ENCODE peak calls at places on chromosomes 1 and 21, in ten cellular contexts. I is CD4-positive, alpha-beta T cell; V is colonic mucosa; K is SK-N-SH; Z is Peyer's patch; X is AG04450; U is cardiac muscle cell; H is transverse colon; D is heart right ventricle; P is thoracic aorta. B is an unnamed sample. For H3K27me3, the result is how much of the 10 kb centered on the place peaks cover.

GRCh38 chr1:240385985-240386978 is 225.7 kb downstream of the GREM2 start:
- DNase-seq in Z (no peak), D (no peak), P (no peak), V (no peak), X (peak), I (no peak), K (no peak), U (peak), H (no peak), B (no peak)

GRCh38 chr1:156276966-156277381 is 5.7 kb downstream of the SMG5 start:
- DNase-seq in K (no peak), X (no peak), U (peak), Z (no peak), D (no peak), I (no peak), V (no peak), P (no peak), H (no peak), B (no peak)

GRCh38 chr1:218164930-218165686 is 120.0 kb upstream of the RRP15 start:
- DNase-seq in P (no peak), Z (peak), X (no peak), V (peak), I (no peak), U (peak), K (peak), H (peak), D (peak), B (peak)

GRCh38 chr1:66476774-66477173 is 57.2 kb upstream of the SGIP1 start:
- DNase-seq in X (no peak), D (no peak), V (no peak), Z (no peak), P (no peak), K (no peak), U (peak), I (no peak), H (no peak), B (peak)

GRCh38 chr21:44637018-44637850 is at the start of gene KRTAP10-10:
- DNase-seq in D (no peak), H (no peak), Z (no peak), K (no peak), I (no peak), X (no peak), V (no peak), P (no peak), U (no peak), B (no peak)

GRCh38 chr1:55275976-55276375 is 60.8 kb upstream of the USP24 start:
- DNase-seq in P (no peak), Z (no peak), U (peak), V (no peak), X (no peak), H (no peak), K (no peak), I (no peak), D (no peak), B (no peak)

GRCh38 chr1:247047260-247047659 is 31.4 kb downstream of the ZNF670 start:
- DNase-seq in X (no peak), V (no peak), P (no peak), H (no peak), I (no peak), D (no peak), Z (no peak), K (no peak), U (no peak), B (no peak)

GRCh38 chr1:44926311-44926781 is 60.0 kb downstream of the EIF2B3 start:
- DNase-seq in X (no peak), D (no peak), P (no peak), V (no peak), K (no peak), I (no peak), Z (no peak), H (no peak), U (no peak), B (no peak)

GRCh38 chr21:26800001-26800400 is 45.2 kb downstream of the ADAMTS1 start:
- DNase-seq in V (no peak), I (no peak), K (no peak), U (peak), P (no peak), H (no peak), X (no peak), D (no peak), Z (no peak), B (no peak)

GRCh38 chr21:35252831-35253230 is 203.7 kb upstream of the RUNX1 start:
- DNase-seq in K (no peak), H (no peak), U (no peak), I (no peak), Z (no peak), X (no peak), D (no peak), P (no peak), V (no peak), B (no peak)

GRCh38 chr1:178196631-178197030 is 102.7 kb downstream of the RASAL2 start:
- DNase-seq in Z (no peak), D (no peak), I (no peak), P (no peak), H (no peak), K (no peak), V (no peak), U (no peak), X (no peak), B (no peak)

GRCh38 chr1:46681333-46682034 is 9.8 kb downstream of the TEX38 start:
- DNase-seq in H (no peak), I (no peak), V (no peak), U (no peak), K (no peak), X (no peak), Z (no peak), P (no peak), D (no peak), B (no peak)

GRCh38 chr1:27343639-27344025 is 1.8 kb downstream of the SYTL1 start:
- DNase-seq in K (no peak), Z (no peak), P (no peak), V (no peak), X (no peak), I (no peak), U (no peak), H (no peak), D (no peak), B (no peak)

GRCh38 chr1:14929547-14930223 is 223.9 kb upstream of the TMEM51 start:
- DNase-seq in I (no peak), X (no peak), V (peak), D (no peak), Z (peak), P (no peak), K (no peak), U (peak), H (peak), B (peak)

GRCh38 chr1:16318544-16318943 is 33.7 kb downstream of the FBXO42 start:
- DNase-seq in D (peak), Z (no peak), U (peak), X (no peak), I (no peak), V (no peak), H (peak), P (no peak), K (no peak), B (no peak)

GRCh38 chr1:30746212-30747027 is 11.2 kb downstream of the LAPTM5 start:
- DNase-seq in Z (no peak), P (no peak), V (peak), H (no peak), U (no peak), X (no peak), D (no peak), I (no peak), K (no peak), B (no peak)

GRCh38 chr1:225319951-225320350 is 107.9 kb downstream of the LBR start:
- DNase-seq in U (peak), K (no peak), P (no peak), Z (no peak), I (no peak), D (no peak), V (no peak), H (no peak), X (no peak), B (no peak)

GRCh38 chr21:23740463-23740862 is 1866.8 kb downstream of the MRPL39 start:
- DNase-seq in H (no peak), I (no peak), V (no peak), P (no peak), Z (no peak), D (no peak), U (no peak), X (no peak), K (peak), B (peak)

GRCh38 chr1:160552425-160552824 is 26.9 kb downstream of the CD84 start:
- DNase-seq in X (no peak), Z (no peak), P (no peak), D (no peak), V (no peak), K (no peak), H (no peak), U (no peak), I (no peak), B (no peak)
- H3K27me3 ChIP-seq in X (under half), Z (under half), P (under half), D (under half), V (under half), K (under half), H (under half), U (under half), I (under half), B (under half)

GRCh38 chr1:85118751-85119150 is 70.5 kb upstream of the MCOLN3 start:
- DNase-seq in P (no peak), H (no peak), Z (no peak), U (no peak), I (no peak), D (no peak), X (no peak), K (no peak), V (no peak), B (no peak)

GRCh38 chr1:85125891-85126290 is 74.9 kb downstream of the SYDE2 start:
- DNase-seq in V (no peak), U (no peak), Z (no peak), H (no peak), I (no peak), D (no peak), K (no peak), P (no peak), X (no peak), B (no peak)

GRCh38 chr1:85116856-85117255 is 68.6 kb upstream of the MCOLN3 start:
- DNase-seq in K (no peak), P (no peak), H (no peak), Z (no peak), D (no peak), I (no peak), X (no peak), U (no peak), V (no peak), B (no peak)

GRCh38 chr1:85122169-85122568 is 73.9 kb upstream of the MCOLN3 start:
- DNase-seq in X (no peak), D (no peak), K (no peak), I (no peak), V (no peak), P (no peak), Z (no peak), U (no peak), H (no peak), B (no peak)

GRCh38 chr1:85121744-85122143 is 73.4 kb upstream of the MCOLN3 start:
- DNase-seq in V (no peak), X (no peak), P (no peak), I (no peak), K (no peak), H (no peak), U (no peak), Z (no peak), D (no peak), B (no peak)
- TF ChIP-seq CTCF in V (no peak), X (no peak), P (no peak), I (no peak), K (no peak), H (no peak), U (no peak), Z (no peak), D (no peak), B (no peak)

DNA sequence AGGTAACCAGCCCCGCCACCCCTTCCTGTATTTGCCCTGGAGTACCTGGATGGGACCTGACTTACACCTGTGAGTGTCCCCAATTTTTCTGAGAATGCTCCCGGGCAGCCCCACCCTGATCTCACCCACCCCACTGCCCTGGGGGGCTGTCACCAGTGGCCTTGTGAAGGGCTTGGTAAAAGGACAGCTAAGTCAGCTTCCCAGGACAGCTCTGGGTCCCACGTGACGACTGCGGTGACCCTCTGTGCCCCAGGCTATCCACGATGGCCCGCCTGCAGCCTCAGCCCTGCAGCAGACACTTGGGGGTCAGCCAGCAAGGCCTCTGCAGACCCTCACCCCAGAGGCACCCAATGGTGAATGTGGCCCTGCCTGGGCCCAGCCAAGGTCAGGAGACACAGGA is 5.6 kb downstream of the SRM start:
- DNase-seq in P (no peak), Z (no peak), D (no peak), K (no peak), U (no peak), I (no peak), H (no peak), V (no peak), X (no peak), B (no peak)
- H3K27me3 ChIP-seq in P (under half), Z (under half), D (under half), K (under half), U (under half), I (under half), H (under half), V (under half), X (under half), B (under half)

GRCh38 chr1:111571239-111571638 is 48.4 kb upstream of the RAP1A start:
- DNase-seq in I (no peak), H (no peak), X (no peak), K (no peak), P (no peak), U (no peak), Z (no peak), D (no peak), V (no peak), B (no peak)

GRCh38 chr1:111568160-111568559 is 51.4 kb upstream of the RAP1A start:
- DNase-seq in I (no peak), X (no peak), P (no peak), Z (no peak), H (no peak), V (no peak), U (no peak), K (no peak), D (no peak), B (no peak)

GRCh38 chr1:111569913-111570312 is 49.7 kb upstream of the RAP1A start:
- DNase-seq in V (no peak), I (no peak), H (no peak), Z (no peak), X (no peak), D (no peak), K (no peak), P (no peak), U (no peak), B (no peak)

GRCh38 chr1:111571987-111572386 is 47.6 kb upstream of the RAP1A start:
- DNase-seq in P (no peak), X (peak), U (peak), D (no peak), V (no peak), K (no peak), H (no peak), Z (no peak), I (no peak), B (peak)

GRCh38 chr1:111570781-111571181 is 48.8 kb upstream of the RAP1A start:
- DNase-seq in H (peak), V (no peak), U (peak), X (no peak), D (no peak), K (no peak), Z (no peak), I (peak), P (no peak), B (peak)
- TF ChIP-seq CTCF in H (peak), V (peak), U (peak), X (peak), D (peak), K (peak), Z (peak), I (peak), P (peak), B (peak)

GRCh38 chr1:53681647-53682368 is 57.2 kb downstream of the GLIS1 start:
- DNase-seq in Z (peak), U (peak), P (no peak), V (peak), X (no peak), K (peak), H (peak), D (peak), I (peak), B (peak)
- H3K27me3 ChIP-seq in Z (under half), U (under half), P (under half), V (under half), X (under half), K (under half), H (under half), D (under half), I (under half), B (under half)

GRCh38 chr21:37912616-37913015 is 3.6 kb downstream of the KCNJ6 start:
- DNase-seq in H (no peak), X (no peak), D (no peak), K (no peak), Z (no peak), P (no peak), I (no peak), V (no peak), U (no peak), B (no peak)

GRCh38 chr21:37908691-37909090 is 7.6 kb downstream of the KCNJ6 start:
- DNase-seq in K (no peak), P (no peak), U (no peak), H (no peak), Z (no peak), I (no peak), V (no peak), X (no peak), D (no peak), B (no peak)

GRCh38 chr21:37907076-37907475 is 9.2 kb downstream of the KCNJ6 start:
- DNase-seq in U (no peak), Z (no peak), I (no peak), K (no peak), H (no peak), V (no peak), P (no peak), D (no peak), X (no peak), B (no peak)

GRCh38 chr21:37914211-37914900 is 1.9 kb downstream of the KCNJ6 start:
- DNase-seq in P (no peak), I (peak), D (peak), Z (no peak), V (no peak), H (no peak), K (peak), U (peak), X (no peak), B (no peak)

DNA sequence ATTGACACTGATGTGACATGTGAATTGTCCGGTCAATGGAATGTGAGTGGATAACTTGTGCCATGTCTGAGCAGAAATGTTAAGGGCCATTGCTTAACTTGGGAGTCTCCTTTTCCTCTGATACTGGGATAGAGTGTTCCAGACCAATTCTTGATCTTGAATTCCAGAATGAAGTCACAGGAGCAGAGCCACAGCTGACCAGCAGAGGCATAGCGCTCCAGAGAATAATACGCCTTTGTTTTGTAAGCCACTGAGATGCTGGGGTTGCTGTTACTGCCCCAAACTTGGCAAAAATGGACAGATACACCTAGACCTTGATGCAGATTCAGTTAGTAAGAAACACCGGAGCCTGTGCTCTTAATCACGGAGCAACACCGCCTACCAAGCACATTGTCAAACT is 6.3 kb downstream of the KCNJ6 start:
- DNase-seq in U (no peak), I (no peak), X (no peak), K (no peak), V (no peak), Z (no peak), H (no peak), D (no peak), P (no peak), B (no peak)
- TF ChIP-seq CTCF in U (no peak), I (no peak), X (peak), K (peak), V (no peak), Z (no peak), H (no peak), D (no peak), P (no peak), B (no peak)

GRCh38 chr1:40657046-40657445 is 8.4 kb downstream of the RIMS3 start:
- DNase-seq in Z (no peak), I (no peak), D (no peak), P (no peak), U (no peak), V (no peak), X (no peak), K (no peak), H (no peak), B (no peak)
- H3K27me3 ChIP-seq in Z (under half), I (under half), D (under half), P (under half), U (under half), V (under half), X (half or more), K (under half), H (under half), B (under half)

GRCh38 chr1:185735667-185736105 is 1.5 kb downstream of the HMCN1 start:
- DNase-seq in Z (no peak), D (no peak), U (peak), H (no peak), K (no peak), X (no peak), V (no peak), P (no peak), I (no peak), B (peak)

GRCh38 chr1:185733818-185734709 is at the start of gene HMCN1:
- DNase-seq in V (peak), X (no peak), K (peak), D (peak), U (peak), P (peak), Z (peak), I (peak), H (peak), B (peak)

GRCh38 chr1:185734929-185735666 is 907 bp downstream of the HMCN1 start:
- DNase-seq in I (no peak), D (no peak), P (no peak), U (peak), X (no peak), Z (no peak), H (no peak), K (no peak), V (no peak), B (peak)

GRCh38 chr1:185732941-185733340 is 1.2 kb upstream of the HMCN1 start:
- DNase-seq in Z (no peak), K (no peak), H (no peak), P (no peak), D (no peak), V (no peak), X (no peak), U (no peak), I (no peak), B (peak)

GRCh38 chr1:185731446-185731845 is 2.7 kb upstream of the HMCN1 start:
- DNase-seq in D (no peak), U (no peak), P (no peak), K (no peak), X (no peak), Z (no peak), V (no peak), I (no peak), H (no peak), B (no peak)
- TF ChIP-seq CTCF in D (no peak), U (no peak), P (no peak), K (no peak), X (no peak), Z (no peak), V (no peak), I (no peak), H (no peak), B (no peak)

GRCh38 chr1:43789604-43790288 is 82.4 kb downstream of the ST3GAL3 start:
- DNase-seq in Z (no peak), H (no peak), D (no peak), K (no peak), X (no peak), I (no peak), P (no peak), U (no peak), V (no peak), B (no peak)
- H3K27me3 ChIP-seq in Z (under half), H (under half), D (under half), K (under half), X (under half), I (under half), P (under half), U (under half), V (under half), B (under half)

DNA sequence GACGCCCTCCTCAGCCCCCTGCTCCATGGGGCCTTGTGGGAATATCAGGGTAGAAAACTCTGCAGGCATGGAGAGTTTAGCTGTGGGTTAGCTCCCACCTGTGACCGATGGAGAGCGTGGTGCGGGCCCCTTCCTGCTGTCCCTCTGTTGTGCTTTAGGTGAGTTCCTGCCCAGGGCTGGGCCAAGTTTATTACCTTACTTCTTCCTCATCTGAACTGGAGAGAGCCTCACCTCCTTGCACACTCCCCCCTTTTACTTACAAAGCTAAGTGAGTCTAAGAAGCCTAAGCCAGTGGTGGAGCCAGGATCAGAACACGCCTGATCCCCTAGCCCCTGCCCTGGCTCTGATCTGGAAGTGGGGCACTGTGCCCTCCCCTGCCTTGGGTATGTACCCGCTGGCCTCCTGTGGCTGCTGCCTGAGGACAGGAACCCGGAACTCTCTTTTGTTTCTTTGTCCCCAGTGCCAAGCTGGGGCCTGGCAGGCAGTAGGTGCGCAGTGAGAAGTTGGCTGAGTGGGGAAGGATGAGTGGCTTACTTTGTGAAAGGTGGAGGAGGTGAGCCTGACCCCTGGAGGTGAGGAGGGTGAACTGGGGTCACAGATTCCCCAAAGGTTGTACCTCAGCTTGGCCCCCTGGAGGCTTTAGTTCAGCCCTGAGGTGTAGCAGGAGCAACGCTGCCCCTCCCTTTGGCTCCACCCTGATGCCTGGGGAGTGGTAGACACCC is 32.9 kb downstream of the ARHGEF10L start:
- DNase-seq in P (no peak), Z (no peak), D (no peak), V (no peak), X (no peak), H (peak), K (no peak), U (no peak), I (no peak), B (no peak)
- TF ChIP-seq CTCF in P (no peak), Z (no peak), D (no peak), V (no peak), X (no peak), H (no peak), K (peak), U (no peak), I (no peak), B (no peak)

B was measured in A673.